ENCODE peak calls at places on chromosomes 1 and 21, in six cellular contexts. C, E, N, Q, M and S are unnamed samples.

GRCh38 chr1:187568067-187568466 is 739.3 kb downstream of the PLA2G4A start:
- DNase-seq in C (no peak), E (no peak), N (no peak), Q (no peak), M (no peak), S (peak; percentile 18)

GRCh38 chr1:247209306-247209900 is 37.6 kb upstream of the ZNF124 start:
- DNase-seq in C (no peak), E (no peak), N (peak; percentile 1), Q (no peak), M (no peak), S (no peak)

GRCh38 chr1:201299968-201300367 is 16.7 kb downstream of the PKP1 start:
- DNase-seq in C (no peak), E (no peak), N (peak; percentile 4), Q (peak; percentile 32), M (no peak), S (peak; percentile 95)

GRCh38 chr1:173043253-173043652 is 7.5 kb downstream of the TNFSF18 start:
- DNase-seq in C (no peak), E (no peak), N (peak; percentile 63), Q (peak; percentile 46), M (no peak), S (no peak)

GRCh38 chr1:45679123-45679522 is 7.2 kb downstream of the GPBP1L1 start:
- DNase-seq in C (no peak), E (no peak), N (peak; percentile 2), Q (peak; percentile 18), M (no peak), S (peak; percentile 67)

GRCh38 chr1:153631047-153632022 is 2.5 kb upstream of the CHTOP start:
- DNase-seq in C (no peak), E (no peak), N (no peak), Q (peak; percentile 34), M (no peak), S (peak; percentile 45)

GRCh38 chr21:38912355-38912619 is 106.6 kb downstream of the ETS2 start:
- DNase-seq in C (no peak), E (no peak), N (peak; percentile 16), Q (peak; percentile 71), M (no peak), S (no peak)

GRCh38 chr1:168224991-168225390 is 813 bp upstream of the SFT2D2 start:
- DNase-seq in C (no peak), E (no peak), N (no peak), Q (no peak), M (no peak), S (no peak)

GRCh38 chr21:29233611-29234540 is 64.8 kb upstream of the BACH1 start:
- DNase-seq in C (no peak), E (no peak), N (no peak), Q (no peak), M (no peak), S (no peak)

GRCh38 chr21:34771512-34772028 is 102.8 kb downstream of the CLIC6 start:
- DNase-seq in C (no peak), E (no peak), N (peak; percentile 81), Q (peak; percentile 60), M (no peak), S (no peak)

GRCh38 chr1:53642607-53643006 is 96.4 kb downstream of the GLIS1 start:
- DNase-seq in C (no peak), E (no peak), N (no peak), Q (no peak), M (no peak), S (peak; percentile 47)

GRCh38 chr1:156279837-156280236 is 2.8 kb downstream of the SMG5 start:
- DNase-seq in C (no peak), E (no peak), N (no peak), Q (no peak), M (no peak), S (no peak)

GRCh38 chr1:96772972-96773371 is 51.4 kb downstream of the PTBP2 start:
- DNase-seq in C (no peak), E (no peak), N (no peak), Q (no peak), M (no peak), S (no peak)

GRCh38 chr1:16612332-16613172 is 812 bp downstream of the NBPF1 start:
- DNase-seq in C (no peak), E (peak; percentile 59), N (peak; percentile 91), Q (peak; percentile 95), M (peak; percentile 64), S (peak; percentile 99)

GRCh38 chr1:239368436-239369109 is 17.8 kb upstream of the CHRM3 start:
- DNase-seq in C (no peak), E (no peak), N (no peak), Q (no peak), M (no peak), S (peak; percentile 22)

GRCh38 chr1:88175631-88176226 is 508.3 kb upstream of the PKN2 start:
- DNase-seq in C (no peak), E (no peak), N (peak; percentile 30), Q (peak; percentile 74), M (no peak), S (no peak)

GRCh38 chr1:88175120-88175630 is 508.9 kb upstream of the PKN2 start:
- DNase-seq in C (no peak), E (no peak), N (no peak), Q (no peak), M (no peak), S (no peak)

GRCh38 chr1:88179943-88180342 is 504.1 kb upstream of the PKN2 start:
- DNase-seq in C (no peak), E (no peak), N (no peak), Q (no peak), M (no peak), S (no peak)

GRCh38 chr1:88180449-88181108 is 503.5 kb upstream of the PKN2 start:
- DNase-seq in C (peak; percentile 78), E (peak; percentile 71), N (peak; percentile 79), Q (peak; percentile 61), M (peak; percentile 87), S (peak; percentile 45)
- H2AFZ ChIP-seq in C (peak overlapping the region; percentile 47), E (no peak overlapping the region), N (peak overlapping the region; percentile 53), Q (no peak overlapping the region), M (no peak overlapping the region), S (peak overlapping the region; percentile 40)

DNA sequence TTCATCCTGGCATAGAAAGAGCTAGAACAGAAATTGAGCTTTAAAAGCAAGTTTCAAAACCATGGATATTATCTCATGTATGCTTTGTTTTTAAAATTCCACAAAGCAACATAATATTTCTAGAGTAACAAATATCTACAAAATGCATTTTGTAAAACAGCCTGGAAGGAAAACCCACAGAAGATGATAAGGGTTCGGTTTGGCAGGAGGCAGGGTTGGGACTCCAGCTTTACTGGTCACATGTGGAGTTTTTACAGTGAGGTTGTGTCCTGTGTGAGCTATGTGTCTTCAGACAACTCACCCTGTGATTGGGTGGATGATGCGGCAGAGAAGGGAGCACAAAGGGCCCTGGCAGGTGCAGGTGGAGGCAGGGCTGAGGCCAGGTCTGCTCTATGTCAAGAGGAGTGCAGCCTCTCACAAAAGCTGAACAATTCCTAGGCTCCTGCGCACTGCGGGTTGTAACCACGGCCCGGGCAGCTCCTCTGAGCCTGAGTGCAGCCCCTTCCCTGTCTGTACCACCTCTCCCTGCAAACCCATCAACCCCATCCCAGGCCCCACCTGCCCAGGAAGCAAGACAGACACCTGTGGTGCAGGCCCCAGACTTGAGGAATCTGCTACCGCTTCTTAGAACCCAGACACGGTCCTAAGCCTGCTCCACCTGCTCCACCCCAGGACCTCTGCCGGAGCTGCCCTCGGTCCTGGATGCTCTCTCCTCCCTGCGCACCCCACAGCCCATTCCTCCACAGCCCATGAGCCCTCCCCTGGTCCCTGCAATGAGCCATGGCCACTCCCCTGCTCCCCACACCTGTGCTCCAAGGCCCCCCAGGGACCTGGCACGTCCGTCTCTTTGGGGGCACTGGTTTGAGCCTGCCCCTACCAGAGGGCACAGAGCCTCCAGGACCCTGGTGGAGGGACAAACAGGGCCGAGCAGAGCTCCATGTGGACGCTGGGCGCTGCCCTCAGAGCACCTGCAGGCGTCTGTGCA is 2.8 kb upstream of the COL18A1 start:
- DNase-seq in C (no peak), E (no peak), N (no peak), Q (no peak), M (no peak), S (no peak)
- H3K27me3 ChIP-seq in C (no peaks in the 10 kb centered on the region), E (peaks cover 2% of the 10 kb centered on the region), N (peaks cover 6% of the 10 kb centered on the region), Q (peaks cover 3% of the 10 kb centered on the region), M (no peaks in the 10 kb centered on the region), S (peaks cover 39% of the 10 kb centered on the region)

DNA sequence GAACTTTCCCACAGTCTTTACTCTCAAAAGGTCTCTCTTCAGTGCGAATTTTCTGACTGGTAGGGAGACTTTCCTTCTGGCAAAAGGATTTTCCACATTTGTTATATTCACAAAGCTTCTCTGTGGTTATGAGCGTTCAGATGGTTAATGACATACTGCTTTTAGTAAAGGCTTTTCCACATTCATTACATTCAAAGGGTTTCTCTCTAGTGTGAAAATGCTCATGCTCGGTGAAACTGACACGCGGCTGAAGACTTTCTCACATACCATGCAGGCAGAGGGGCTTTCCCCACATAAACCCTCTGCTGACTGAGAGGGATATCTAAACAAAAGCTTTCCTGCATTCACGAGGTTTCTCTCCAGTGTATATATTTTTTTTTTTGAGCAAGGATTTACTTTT is 9.9 kb upstream of the KLF18 start:
- DNase-seq in C (no peak), E (no peak), N (peak; percentile 2), Q (peak; percentile 1), M (no peak), S (no peak)
- H2AFZ ChIP-seq in C (no peak overlapping the region), E (no peak overlapping the region), N (no peak overlapping the region), Q (no peak overlapping the region), M (no peak overlapping the region), S (no peak overlapping the region)

GRCh38 chr1:5765997-5766913 is 226.0 kb downstream of the NPHP4 start:
- DNase-seq in C (no peak), E (no peak), N (no peak), Q (no peak), M (no peak), S (peak; percentile 73)
- H3K27me3 ChIP-seq in C (no peaks in the 10 kb centered on the region), E (peaks cover 3% of the 10 kb centered on the region), N (no peaks in the 10 kb centered on the region), Q (no peaks in the 10 kb centered on the region), M (no peaks in the 10 kb centered on the region), S (no peaks in the 10 kb centered on the region)